ENCODE peak calls at places on chromosomes 5 and 9, in eight cellular contexts. F is lower lobe of right lung; C is MM.1S; W is effector memory CD4-positive, alpha-beta T cell; E is Peyer's patch; K is stomach; D is mammary epithelial cell; R is aorta. T is an unnamed sample.

GRCh38 chr9:18925880-18926279 is 107.1 kb downstream of the SAXO1 start:
- DNase-seq in F (no peak), C (no peak), W (no peak), E (no peak), K (no peak), D (no peak), R (no peak), T (no peak)

GRCh38 chr5:144941-145340 is 46.4 kb upstream of the LRRC14B start:
- DNase-seq in F (no peak), C (no peak), W (no peak), E (no peak), K (no peak), D (no peak), R (no peak), T (no peak)

GRCh38 chr9:20236676-20237075 is 385.6 kb downstream of the MLLT3 start:
- DNase-seq in F (no peak), C (no peak), W (no peak), E (no peak), K (no peak), D (peak; percentile 86), R (no peak), T (no peak)

GRCh38 chr9:36818242-36818938 is 215.7 kb downstream of the PAX5 start:
- DNase-seq in F (no peak), C (no peak), W (no peak), E (no peak), K (no peak), D (no peak), R (no peak), T (no peak)

GRCh38 chr9:4592886-4593285 is 69.2 kb upstream of the PLPP6 start:
- DNase-seq in F (no peak), C (no peak), W (no peak), E (no peak), K (no peak), D (no peak), R (no peak), T (no peak)

GRCh38 chr5:520196-520849 is 3.9 kb downstream of the SLC9A3 start:
- DNase-seq in F (no peak), C (no peak), W (no peak), E (no peak), K (no peak), D (no peak), R (no peak), T (no peak)

GRCh38 chr9:132669636-132670358 is at the start of gene DDX31:
- DNase-seq in F (peak; percentile 93), C (peak; percentile 85), W (peak; percentile 81), E (peak; percentile 84), K (peak; percentile 83), D (peak; percentile 80), R (peak; percentile 91), T (peak; percentile 90)

GRCh38 chr5:166340039-166340438 is 1951.4 kb upstream of the WWC1 start:
- DNase-seq in F (no peak), C (no peak), W (no peak), E (no peak), K (no peak), D (no peak), R (no peak), T (no peak)

GRCh38 chr9:134559013-134559412 is 82.6 kb upstream of the COL5A1 start:
- DNase-seq in F (no peak), C (no peak), W (no peak), E (no peak), K (no peak), D (no peak), R (no peak), T (peak; percentile 1)

GRCh38 chr9:37340961-37341360 is 81.5 kb upstream of the GRHPR start:
- DNase-seq in F (no peak), C (no peak), W (no peak), E (no peak), K (no peak), D (no peak), R (no peak), T (no peak)

GRCh38 chr5:52947208-52947607 is 41.9 kb upstream of the ITGA2 start:
- DNase-seq in F (no peak), C (no peak), W (no peak), E (no peak), K (no peak), D (no peak), R (no peak), T (no peak)

GRCh38 chr5:168820776-168821302 is 241.7 kb upstream of the PANK3 start:
- DNase-seq in F (no peak), C (no peak), W (no peak), E (no peak), K (no peak), D (no peak), R (no peak), T (no peak)

GRCh38 chr5:96337048-96337781 is 95.8 kb downstream of the PCSK1 start:
- DNase-seq in F (no peak), C (no peak), W (no peak), E (no peak), K (no peak), D (no peak), R (no peak), T (no peak)

GRCh38 chr5:58127486-58128220 is 332.2 kb downstream of the PLK2 start:
- DNase-seq in F (no peak), C (no peak), W (no peak), E (no peak), K (peak; percentile 37), D (no peak), R (no peak), T (no peak)

GRCh38 chr5:172114875-172115422 is 73.1 kb downstream of the STK10 start:
- DNase-seq in F (peak; percentile 86), C (no peak), W (peak; percentile 63), E (peak; percentile 84), K (peak; percentile 43), D (no peak), R (peak; percentile 83), T (peak; percentile 62)

GRCh38 chr5:10633271-10634049 is 69.6 kb downstream of the ANKRD33B start:
- DNase-seq in F (no peak), C (peak; percentile 8), W (peak; percentile 25), E (peak; percentile 63), K (no peak), D (no peak), R (no peak), T (no peak)

GRCh38 chr5:10630126-10630525 is 66.3 kb downstream of the ANKRD33B start:
- DNase-seq in F (no peak), C (no peak), W (no peak), E (no peak), K (no peak), D (peak; percentile 85), R (no peak), T (no peak)

GRCh38 chr5:10629661-10630060 is 65.8 kb downstream of the ANKRD33B start:
- DNase-seq in F (no peak), C (no peak), W (no peak), E (no peak), K (no peak), D (no peak), R (no peak), T (no peak)

GRCh38 chr5:10632110-10632903 is 68.4 kb downstream of the ANKRD33B start:
- DNase-seq in F (no peak), C (no peak), W (peak; percentile 6), E (peak; percentile 78), K (no peak), D (no peak), R (peak; percentile 61), T (no peak)

DNA sequence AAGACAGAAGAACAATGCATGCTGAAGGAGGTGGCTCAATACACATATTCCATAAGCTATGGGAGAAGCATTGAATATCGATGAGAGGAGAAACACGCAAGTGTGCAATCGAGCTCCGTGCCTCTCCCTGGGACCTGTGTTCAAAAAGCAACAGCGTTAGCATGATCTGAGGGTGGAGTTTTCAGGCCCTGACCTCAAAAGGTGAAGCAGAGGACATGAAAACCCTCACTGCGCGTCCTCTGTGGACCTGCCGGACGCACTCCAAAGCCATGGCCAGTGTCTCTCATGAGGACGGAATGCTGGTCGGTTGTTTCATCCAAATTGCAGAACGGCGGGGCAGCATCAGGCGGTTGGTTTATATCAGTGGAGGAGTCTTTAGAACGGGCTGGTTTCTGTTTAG is 67.7 kb downstream of the ANKRD33B start:
- DNase-seq in F (no peak), C (no peak), W (no peak), E (peak; percentile 27), K (no peak), D (no peak), R (no peak), T (no peak)
- H3K4me1 ChIP-seq in F (peaks cover 30% of the 10 kb centered on the region), C (peaks cover 12% of the 10 kb centered on the region), W (peaks cover 27% of the 10 kb centered on the region), E (peaks cover 16% of the 10 kb centered on the region), K (peaks cover 7% of the 10 kb centered on the region), D (peaks cover 22% of the 10 kb centered on the region), R (no peaks in the 10 kb centered on the region), T (peaks cover 8% of the 10 kb centered on the region)

DNA sequence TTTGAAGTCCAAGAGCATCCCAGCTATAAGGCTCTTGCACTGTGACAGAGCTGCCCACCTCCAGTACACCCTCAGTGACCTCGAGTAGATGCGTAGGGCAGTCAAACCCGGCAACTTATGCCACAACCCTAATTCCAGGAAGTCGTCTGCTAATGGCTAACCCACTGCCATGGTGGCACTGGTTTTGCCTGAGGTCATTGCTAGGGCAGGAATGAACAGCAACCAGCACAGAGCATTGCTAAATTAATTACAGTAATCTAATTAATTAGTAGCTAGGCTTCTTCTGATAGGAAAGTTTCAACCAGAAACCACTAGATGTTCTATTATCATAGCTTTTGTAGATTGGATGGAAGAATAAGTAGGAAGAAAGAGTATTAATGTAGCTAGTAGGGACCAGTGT is 122.8 kb downstream of the DPYSL3 start:
- DNase-seq in F (no peak), C (no peak), W (no peak), E (no peak), K (no peak), D (no peak), R (no peak), T (no peak)
- H3K4me1 ChIP-seq in F (no peaks in the 10 kb centered on the region), C (peaks cover 13% of the 10 kb centered on the region), W (no peaks in the 10 kb centered on the region), E (no peaks in the 10 kb centered on the region), K (no peaks in the 10 kb centered on the region), D (no peaks in the 10 kb centered on the region), R (no peaks in the 10 kb centered on the region), T (no peaks in the 10 kb centered on the region)

GRCh38 chr9:136799854-136800657 is 3.9 kb downstream of the CCDC183 start:
- DNase-seq in F (peak; percentile 94), C (peak; percentile 91), W (peak; percentile 87), E (peak; percentile 97), K (peak; percentile 96), D (peak; percentile 80), R (peak; percentile 75), T (peak; percentile 98)
- H3K4me1 ChIP-seq in F (peaks cover 32% of the 10 kb centered on the region), C (peaks cover 16% of the 10 kb centered on the region), W (peaks cover 22% of the 10 kb centered on the region), E (peaks cover 6% of the 10 kb centered on the region), K (peaks cover 41% of the 10 kb centered on the region), D (peaks cover 23% of the 10 kb centered on the region), R (no peaks in the 10 kb centered on the region), T (peaks cover 35% of the 10 kb centered on the region)

DNA sequence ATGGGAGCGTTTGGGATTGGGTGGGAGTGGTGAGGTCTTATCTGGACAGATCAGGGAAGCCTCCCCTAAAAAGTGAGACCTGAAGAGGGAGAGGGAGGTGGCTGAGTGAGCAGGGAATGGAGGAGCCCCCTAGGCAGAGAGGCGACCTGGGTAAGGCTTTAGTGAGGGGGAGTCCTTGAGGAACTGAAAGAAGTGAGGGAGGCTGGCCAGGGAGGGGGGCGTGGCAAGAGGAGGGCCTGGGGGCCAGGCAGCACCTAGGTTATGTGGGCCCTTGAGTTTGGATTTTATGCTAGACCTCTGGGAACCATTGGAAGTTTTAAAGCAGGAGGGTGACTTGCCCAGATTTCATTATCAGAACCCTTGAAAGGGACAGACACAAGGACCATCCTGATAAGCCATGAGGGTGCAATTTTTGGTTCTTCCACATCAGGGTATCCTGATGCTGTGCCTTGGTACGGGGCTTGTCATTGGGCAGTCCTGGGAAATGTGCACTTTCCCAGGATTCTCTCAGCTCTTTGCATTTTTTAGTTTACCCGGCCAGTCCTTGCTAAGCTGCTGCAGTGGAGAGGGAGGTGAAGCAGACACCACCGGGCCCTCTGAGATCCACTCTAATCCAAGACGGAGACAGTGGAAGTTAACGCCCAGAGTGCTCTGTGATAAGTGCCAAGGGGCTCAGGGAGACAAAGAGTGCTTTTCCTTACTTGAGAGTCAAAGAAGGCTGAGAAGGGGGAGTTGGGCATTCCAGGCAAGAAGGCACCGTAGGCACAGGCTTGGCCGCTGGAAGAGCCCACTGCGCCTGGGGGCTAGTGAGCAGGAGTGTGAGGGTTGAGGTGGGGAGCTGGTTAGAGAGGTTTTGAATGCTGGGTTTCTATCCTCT is 16.1 kb downstream of the GSN start:
- DNase-seq in F (no peak), C (no peak), W (no peak), E (no peak), K (no peak), D (no peak), R (no peak), T (no peak)
- H3K4me1 ChIP-seq in F (peaks cover 100% of the 10 kb centered on the region), C (peaks cover 5% of the 10 kb centered on the region), W (no peaks in the 10 kb centered on the region), E (no peaks in the 10 kb centered on the region), K (peaks cover 100% of the 10 kb centered on the region), D (peaks cover 81% of the 10 kb centered on the region), R (peaks cover 5% of the 10 kb centered on the region), T (peaks cover 85% of the 10 kb centered on the region)

T was measured in mucosa of descending colon.